ENCODE peak calls at places on chromosomes 12 and 14, in four cellular contexts. One of them, this sample, is unnamed.

GRCh38 chr14:105748204-105748578 is 221.8 kb downstream of the TMEM121 start:
- DNase-seq in HCT116: no peak
- DNase-seq in endothelial cell of umbilical vein: no peak
- DNase-seq in GM12878: no peak
- DNase-seq in this sample: no peak

GRCh38 chr12:34340534-34341361 is 318.5 kb downstream of the ALG10 start:
- DNase-seq in HCT116: no peak
- DNase-seq in endothelial cell of umbilical vein: no peak
- DNase-seq in GM12878: no peak
- DNase-seq in this sample: no peak

GRCh38 chr12:24393105-24393504 is 443.6 kb upstream of the SOX5 start:
- DNase-seq in HCT116: no peak
- DNase-seq in endothelial cell of umbilical vein: no peak
- DNase-seq in GM12878: no peak
- DNase-seq in this sample: no peak

GRCh38 chr12:111268738-111269572 is 99.9 kb downstream of the PHETA1 start:
- DNase-seq in HCT116: peak
- DNase-seq in endothelial cell of umbilical vein: no peak
- DNase-seq in GM12878: no peak
- DNase-seq in this sample: no peak

GRCh38 chr12:122471324-122472226 is 29.2 kb downstream of the ZCCHC8 start:
- DNase-seq in HCT116: peak
- DNase-seq in endothelial cell of umbilical vein: peak
- DNase-seq in GM12878: no peak
- DNase-seq in this sample: peak

GRCh38 chr12:118102070-118102469 is 1.7 kb downstream of the VSIG10 start:
- DNase-seq in HCT116: peak
- DNase-seq in endothelial cell of umbilical vein: no peak
- DNase-seq in GM12878: no peak
- DNase-seq in this sample: no peak

GRCh38 chr12:42238240-42239140 is at the start of gene YAF2:
- DNase-seq in HCT116: peak
- DNase-seq in endothelial cell of umbilical vein: peak
- DNase-seq in GM12878: peak
- DNase-seq in this sample: no peak

GRCh38 chr14:59305231-59305630 is 116.8 kb downstream of the DAAM1 start:
- DNase-seq in HCT116: no peak
- DNase-seq in endothelial cell of umbilical vein: no peak
- DNase-seq in GM12878: no peak
- DNase-seq in this sample: peak

GRCh38 chr12:31440586-31440985 is 114.6 kb upstream of the SINHCAF start:
- DNase-seq in HCT116: no peak
- DNase-seq in endothelial cell of umbilical vein: no peak
- DNase-seq in GM12878: no peak
- DNase-seq in this sample: no peak

GRCh38 chr12:851343-851742 is 98.2 kb downstream of the RAD52 start:
- DNase-seq in HCT116: no peak
- DNase-seq in endothelial cell of umbilical vein: peak
- DNase-seq in GM12878: no peak
- DNase-seq in this sample: no peak

GRCh38 chr12:51077930-51078329 is 5.5 kb downstream of the CSRNP2 start:
- DNase-seq in HCT116: no peak
- DNase-seq in endothelial cell of umbilical vein: no peak
- DNase-seq in GM12878: no peak
- DNase-seq in this sample: no peak

GRCh38 chr14:62691613-62692489 is 353.4 kb downstream of the KCNH5 start:
- DNase-seq in HCT116: no peak
- DNase-seq in endothelial cell of umbilical vein: peak
- DNase-seq in GM12878: no peak
- DNase-seq in this sample: no peak

GRCh38 chr12:21547437-21547836 is 21.3 kb downstream of the SPX start:
- DNase-seq in HCT116: no peak
- DNase-seq in endothelial cell of umbilical vein: no peak
- DNase-seq in GM12878: no peak
- DNase-seq in this sample: no peak

GRCh38 chr12:128662106-128662505 is 161.7 kb downstream of the SLC15A4 start:
- DNase-seq in HCT116: no peak
- DNase-seq in endothelial cell of umbilical vein: no peak
- DNase-seq in GM12878: no peak
- DNase-seq in this sample: no peak

GRCh38 chr12:45732250-45732649 is 2.7 kb downstream of the ARID2 start:
- DNase-seq in HCT116: no peak
- DNase-seq in endothelial cell of umbilical vein: peak
- DNase-seq in GM12878: no peak
- DNase-seq in this sample: no peak

GRCh38 chr12:75116611-75117010 is 93.0 kb downstream of the KCNC2 start:
- DNase-seq in HCT116: no peak
- DNase-seq in endothelial cell of umbilical vein: no peak
- DNase-seq in GM12878: no peak
- DNase-seq in this sample: no peak

GRCh38 chr12:14913381-14913781 is 25.0 kb downstream of the ERP27 start:
- DNase-seq in HCT116: peak
- DNase-seq in endothelial cell of umbilical vein: no peak
- DNase-seq in GM12878: no peak
- DNase-seq in this sample: no peak

GRCh38 chr12:124309744-124310143 is 14.9 kb downstream of the RFLNA start:
- DNase-seq in HCT116: no peak
- DNase-seq in endothelial cell of umbilical vein: no peak
- DNase-seq in GM12878: no peak
- DNase-seq in this sample: no peak

GRCh38 chr12:4119157-4119761 is 154.3 kb upstream of the CCND2 start:
- DNase-seq in HCT116: no peak
- DNase-seq in endothelial cell of umbilical vein: no peak
- DNase-seq in GM12878: peak
- DNase-seq in this sample: no peak

GRCh38 chr14:29039171-29039570 is 272.6 kb downstream of the FOXG1 start:
- DNase-seq in HCT116: no peak
- DNase-seq in endothelial cell of umbilical vein: no peak
- DNase-seq in GM12878: no peak
- DNase-seq in this sample: no peak

GRCh38 chr14:45716506-45716905 is 463.5 kb upstream of the MIS18BP1 start:
- DNase-seq in HCT116: no peak
- DNase-seq in endothelial cell of umbilical vein: no peak
- DNase-seq in GM12878: no peak
- DNase-seq in this sample: no peak

DNA sequence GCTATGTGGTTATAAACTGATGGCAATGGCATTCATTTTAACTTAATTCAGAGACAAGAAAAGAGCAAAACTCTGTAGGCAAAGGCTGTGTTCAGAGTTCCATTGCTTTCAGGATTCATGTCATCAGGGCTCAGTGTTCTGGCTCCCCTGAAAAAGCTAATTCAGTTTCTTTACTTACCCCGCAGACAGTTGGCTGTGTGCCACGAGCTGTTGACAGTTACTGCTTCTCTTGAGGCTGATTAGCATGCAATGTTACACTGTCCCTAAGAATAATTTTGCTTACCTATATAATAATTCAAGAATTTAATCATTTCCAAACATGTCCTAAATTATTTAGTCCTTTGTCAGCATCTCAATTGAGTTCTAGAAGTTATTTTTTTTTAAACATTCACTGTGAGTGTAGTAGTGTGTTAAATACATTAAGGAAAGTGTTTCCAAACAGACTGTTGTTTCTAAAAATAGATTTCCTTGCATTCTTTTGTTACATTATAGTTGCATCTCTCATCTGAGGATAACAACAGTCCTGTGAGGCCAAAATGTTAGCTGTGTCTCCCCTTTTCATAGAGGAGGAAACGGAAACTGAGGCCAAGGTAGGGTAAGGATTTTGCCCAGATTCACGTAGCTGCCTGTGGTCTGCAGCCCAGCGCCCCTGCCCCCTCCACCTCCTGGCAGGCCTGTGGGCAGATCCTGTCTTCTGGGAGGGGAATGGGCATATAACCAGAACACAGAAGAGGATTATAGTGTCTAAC is 98.6 kb downstream of the PELI2 start:
- DNase-seq in HCT116: no peak
- DNase-seq in endothelial cell of umbilical vein: peak
- DNase-seq in GM12878: no peak
- DNase-seq in this sample: peak
- H3K27ac ChIP-seq in HCT116: no peak
- H3K27ac ChIP-seq in endothelial cell of umbilical vein: no peak
- H3K27ac ChIP-seq in GM12878: no peak
- H3K27ac ChIP-seq in this sample: peak

GRCh38 chr12:6180300-6181051 is 19.7 kb upstream of the CD9 start:
- DNase-seq in HCT116: peak
- DNase-seq in endothelial cell of umbilical vein: peak
- DNase-seq in GM12878: no peak
- DNase-seq in this sample: no peak

GRCh38 chr12:6181166-6181565 is 19.0 kb upstream of the CD9 start:
- DNase-seq in HCT116: no peak
- DNase-seq in endothelial cell of umbilical vein: no peak
- DNase-seq in GM12878: no peak
- DNase-seq in this sample: no peak

GRCh38 chr12:6181583-6182278 is 18.5 kb upstream of the CD9 start:
- DNase-seq in HCT116: no peak
- DNase-seq in endothelial cell of umbilical vein: no peak
- DNase-seq in GM12878: no peak
- DNase-seq in this sample: no peak

GRCh38 chr12:6183689-6184441 is 16.3 kb upstream of the CD9 start:
- DNase-seq in HCT116: no peak
- DNase-seq in endothelial cell of umbilical vein: no peak
- DNase-seq in GM12878: no peak
- DNase-seq in this sample: no peak

DNA sequence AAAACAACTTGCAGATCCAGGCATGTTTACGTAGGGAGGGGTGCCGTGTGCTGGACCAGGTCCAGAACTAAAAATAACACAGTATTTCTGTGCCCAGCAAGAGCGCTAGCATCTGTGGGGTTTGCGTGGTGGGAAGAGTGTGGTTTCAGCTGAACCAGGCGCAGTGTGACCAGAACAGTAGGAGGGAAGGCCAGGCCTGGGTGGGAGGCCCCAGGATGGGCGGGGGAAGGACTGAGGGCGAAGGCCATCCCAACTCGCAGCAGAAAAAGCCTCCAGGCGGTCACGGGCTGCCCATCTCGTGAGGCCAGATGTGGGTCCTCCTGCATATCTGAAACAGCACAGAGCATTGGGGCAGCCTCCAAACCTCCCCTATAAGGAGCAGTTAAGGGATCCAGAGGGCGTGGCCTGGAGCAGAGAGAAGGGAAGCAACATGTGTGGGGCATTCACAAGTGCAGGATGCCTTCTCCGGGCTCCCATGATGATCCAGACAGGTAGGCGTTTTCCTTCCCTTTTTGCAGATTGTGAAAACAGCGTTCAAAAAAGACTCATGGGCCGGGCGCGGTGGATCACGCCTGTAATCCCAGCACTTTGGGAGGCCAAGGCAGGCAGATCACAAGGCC is 17.8 kb upstream of the CD9 start:
- DNase-seq in HCT116: no peak
- DNase-seq in endothelial cell of umbilical vein: peak
- DNase-seq in GM12878: no peak
- DNase-seq in this sample: no peak
- TF ChIP-seq POLR2AphosphoS5 in HCT116: no peak
- TF ChIP-seq POLR2AphosphoS5 in endothelial cell of umbilical vein: no peak
- TF ChIP-seq POLR2AphosphoS5 in GM12878: no peak
- TF ChIP-seq POLR2AphosphoS5 in this sample: no peak

DNA sequence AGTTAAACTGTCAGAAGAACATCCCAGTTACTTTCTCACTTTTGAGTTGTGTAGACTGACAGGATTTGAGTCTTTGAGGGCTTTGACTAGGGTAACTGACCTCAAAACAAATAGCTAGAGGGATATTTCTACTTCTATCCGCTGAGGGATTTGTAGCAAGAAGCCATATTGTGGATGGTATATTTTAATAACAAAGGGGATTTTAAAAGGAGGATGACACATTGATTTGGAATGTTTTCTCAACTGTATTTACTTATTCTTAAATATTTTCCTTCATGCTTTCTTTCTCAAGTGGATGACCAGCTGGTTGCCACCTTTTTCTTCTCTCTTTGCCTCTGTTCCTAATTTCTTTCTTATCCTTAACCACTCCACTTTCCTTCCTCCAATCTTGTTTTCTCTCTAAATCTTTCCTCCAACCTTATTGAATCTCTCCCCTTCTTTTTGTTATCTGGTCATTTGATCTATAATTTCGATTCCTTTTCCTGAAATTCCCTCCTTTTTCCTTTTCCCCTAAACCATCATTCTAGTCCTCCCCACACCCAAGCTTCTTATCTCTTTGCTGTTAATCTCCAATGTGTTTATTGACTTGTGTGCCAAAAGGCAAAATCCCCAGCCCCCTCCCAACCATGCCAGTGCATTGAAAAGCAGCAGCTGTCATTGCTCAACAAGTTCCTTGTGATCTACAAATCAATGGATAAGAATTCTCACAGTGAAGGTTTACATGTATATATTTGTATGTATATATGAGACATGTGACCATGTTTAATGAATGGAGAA is 411.6 kb downstream of the RAD51B start:
- DNase-seq in HCT116: no peak
- DNase-seq in endothelial cell of umbilical vein: peak
- DNase-seq in GM12878: no peak
- DNase-seq in this sample: no peak
- H3K9ac ChIP-seq in HCT116: no peak
- H3K9ac ChIP-seq in endothelial cell of umbilical vein: peak
- H3K9ac ChIP-seq in GM12878: no peak
- H3K9ac ChIP-seq in this sample: no peak

GRCh38 chr12:6426882-6427671 is 17.7 kb upstream of the CD27 start:
- DNase-seq in HCT116: no peak
- DNase-seq in endothelial cell of umbilical vein: no peak
- DNase-seq in GM12878: peak
- DNase-seq in this sample: no peak

GRCh38 chr12:6430124-6430989 is 14.4 kb upstream of the CD27 start:
- DNase-seq in HCT116: peak
- DNase-seq in endothelial cell of umbilical vein: peak
- DNase-seq in GM12878: no peak
- DNase-seq in this sample: peak

GRCh38 chr12:6430990-6431353 is 13.8 kb upstream of the CD27 start:
- DNase-seq in HCT116: no peak
- DNase-seq in endothelial cell of umbilical vein: no peak
- DNase-seq in GM12878: no peak
- DNase-seq in this sample: no peak

GRCh38 chr12:6425588-6426531 is 18.9 kb upstream of the CD27 start:
- DNase-seq in HCT116: no peak
- DNase-seq in endothelial cell of umbilical vein: no peak
- DNase-seq in GM12878: no peak
- DNase-seq in this sample: no peak

GRCh38 chr12:6428326-6428725 is 16.4 kb upstream of the CD27 start:
- DNase-seq in HCT116: no peak
- DNase-seq in endothelial cell of umbilical vein: no peak
- DNase-seq in GM12878: no peak
- DNase-seq in this sample: no peak
- H3K27ac ChIP-seq in HCT116: no peak
- H3K27ac ChIP-seq in endothelial cell of umbilical vein: no peak
- H3K27ac ChIP-seq in GM12878: peak
- H3K27ac ChIP-seq in this sample: peak

GRCh38 chr12:38926501-38926900 is 21.1 kb upstream of the CPNE8 start:
- DNase-seq in HCT116: no peak
- DNase-seq in endothelial cell of umbilical vein: no peak
- DNase-seq in GM12878: no peak
- DNase-seq in this sample: no peak
- TF ChIP-seq POLR2AphosphoS5 in HCT116: no peak
- TF ChIP-seq POLR2AphosphoS5 in endothelial cell of umbilical vein: no peak
- TF ChIP-seq POLR2AphosphoS5 in GM12878: no peak
- TF ChIP-seq POLR2AphosphoS5 in this sample: no peak

DNA sequence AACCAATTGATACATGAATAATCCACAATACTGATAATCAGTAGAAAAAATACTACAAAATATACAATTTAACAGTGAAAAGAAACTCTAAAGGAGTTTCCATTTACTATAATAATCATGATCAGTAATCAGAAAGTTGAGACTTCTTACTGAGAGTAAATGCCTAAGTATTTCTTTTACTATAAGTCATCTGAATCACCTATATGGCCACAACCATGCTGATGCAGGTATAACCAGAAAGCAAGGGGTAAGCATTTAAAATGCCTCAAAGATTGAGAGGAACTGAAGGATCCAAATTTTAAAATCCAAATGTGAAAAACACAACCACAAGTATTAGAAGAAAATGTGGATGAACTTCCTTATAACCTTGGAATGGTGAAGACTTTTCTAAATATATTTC is 23.4 kb downstream of the CDK17 start:
- DNase-seq in HCT116: no peak
- DNase-seq in endothelial cell of umbilical vein: no peak
- DNase-seq in GM12878: no peak
- DNase-seq in this sample: no peak
- H3K9ac ChIP-seq in HCT116: no peak
- H3K9ac ChIP-seq in endothelial cell of umbilical vein: no peak
- H3K9ac ChIP-seq in GM12878: no peak
- H3K9ac ChIP-seq in this sample: no peak

This sample was measured in SK-N-MC.